ENCODE peak calls at places on chromosomes 12 and 14, in six cellular contexts. Z is AG08396, V is activated T-helper 1 cell treated with Interleukin-2 at 50 U/mL for 16 hours, U is KG1, O is left cardiac atrium, R is GOT3. D is an unnamed sample.

GRCh38 chr12:41211466-41211865 is 23.3 kb downstream of the PDZRN4 start:
- DNase-seq in U (no peak), V (no peak), R (no peak), O (no peak), Z (no peak), D (no peak)

GRCh38 chr12:83527700-83528281 is 841.1 kb downstream of the TMTC2 start:
- DNase-seq in O (no peak), U (no peak), Z (no peak), R (no peak), V (no peak), D (no peak)

GRCh38 chr14:101130861-101131260 is 227.3 kb upstream of the RTL1 start:
- DNase-seq in R (no peak), O (no peak), V (no peak), U (no peak), Z (no peak), D (no peak)

GRCh38 chr14:75647650-75648049 is 13.0 kb downstream of the ERG28 start:
- DNase-seq in O (no peak), U (no peak), V (no peak), Z (no peak), R (no peak), D (no peak)

GRCh38 chr14:100899841-100900771 is 3.4 kb downstream of the RTL1 start:
- DNase-seq in V (no peak), Z (no peak), U (no peak), O (no peak), R (no peak), D (no peak)

GRCh38 chr14:96581026-96581425 is 78.8 kb downstream of the PAPOLA start:
- DNase-seq in R (no peak), U (no peak), Z (no peak), V (no peak), O (no peak), D (no peak)

GRCh38 chr12:111394480-111394879 is 11.2 kb upstream of the SH2B3 start:
- DNase-seq in U (no peak), Z (no peak), O (no peak), R (no peak), V (no peak), D (no peak)

GRCh38 chr14:34012978-34013713 is 62.3 kb upstream of the EGLN3 start:
- DNase-seq in O (no peak), V (no peak), U (peak), Z (no peak), R (no peak), D (no peak)

GRCh38 chr14:64730681-64731080 is 26.5 kb downstream of the PLEKHG3 start:
- DNase-seq in U (no peak), V (no peak), R (no peak), Z (no peak), O (peak), D (no peak)

GRCh38 chr12:57233357-57234232 is 4.1 kb downstream of the SHMT2 start:
- DNase-seq in U (no peak), V (no peak), Z (peak), R (no peak), O (peak), D (no peak)

GRCh38 chr12:70543444-70543843 is 93.8 kb downstream of the PTPRB start:
- DNase-seq in V (no peak), U (no peak), R (peak), Z (peak), O (no peak), D (peak)

GRCh38 chr12:105020241-105020962 is 34.3 kb downstream of the NOPCHAP1 start:
- DNase-seq in O (no peak), R (no peak), V (no peak), Z (no peak), U (no peak), D (no peak)

GRCh38 chr14:103696466-103697071 is 18.7 kb downstream of the XRCC3 start:
- DNase-seq in U (no peak), V (no peak), Z (peak), O (peak), R (no peak), D (peak)

D was measured in foreskin melanocyte.